ENCODE peak calls at places on chromosomes 11 and 22, in four cellular contexts. U is SK-N-SH, T is K562, S is H1. N is an unnamed sample.

GRCh38 chr11:110362916-110363574 is 66.6 kb upstream of the RDX start:
- DNase-seq in U (no peak), T (no peak), S (no peak), N (no peak)

GRCh38 chr22:22424210-22424800 is 84.2 kb downstream of the ZNF280B start:
- DNase-seq in U (no peak), S (no peak), T (no peak), N (no peak)

GRCh38 chr22:27004434-27004833 is 347.0 kb downstream of the MIAT start:
- DNase-seq in S (no peak), T (peak; percentile 1), U (no peak), N (no peak)

GRCh38 chr11:115759622-115760527 is 255.7 kb upstream of the CADM1 start:
- DNase-seq in U (peak; percentile 61), S (no peak), T (no peak), N (no peak)

GRCh38 chr11:48172818-48173609 is 43.6 kb upstream of the OR4B1 start:
- DNase-seq in T (peak; percentile 75), S (peak; percentile 44), U (peak; percentile 76), N (no peak)

GRCh38 chr22:26428515-26429457 is at the start of gene ASPHD2:
- DNase-seq in S (peak; percentile 9), T (peak; percentile 61), U (peak; percentile 96), N (peak; percentile 81)

GRCh38 chr11:2276280-2276998 is 6.1 kb upstream of the ASCL2 start:
- DNase-seq in T (no peak), S (no peak), U (no peak), N (no peak)

GRCh38 chr11:134254433-134254832 is 1.1 kb downstream of the ACAD8 start:
- DNase-seq in S (no peak), T (no peak), U (no peak), N (no peak)

GRCh38 chr11:67022341-67022933 is 497 bp upstream of the SYT12 start:
- DNase-seq in U (peak; percentile 69), T (no peak), S (no peak), N (no peak)

GRCh38 chr11:26847977-26848376 is 126.1 kb upstream of the SLC5A12 start:
- DNase-seq in S (no peak), T (no peak), U (no peak), N (no peak)

GRCh38 chr11:36214976-36215687 is 74.1 kb downstream of the COMMD9 start:
- DNase-seq in T (no peak), S (no peak), U (no peak), N (no peak)

GRCh38 chr22:42561856-42562255 is 8.1 kb downstream of the SERHL2 start:
- DNase-seq in T (no peak), U (peak; percentile 55), S (no peak), N (no peak)

GRCh38 chr11:12086271-12087074 is 23.9 kb upstream of the MICAL2 start:
- DNase-seq in S (no peak), T (no peak), U (no peak), N (no peak)
- TF ChIP-seq NRF1 in S (no peak), T (no peak), U (no peak), N (no peak)

DNA sequence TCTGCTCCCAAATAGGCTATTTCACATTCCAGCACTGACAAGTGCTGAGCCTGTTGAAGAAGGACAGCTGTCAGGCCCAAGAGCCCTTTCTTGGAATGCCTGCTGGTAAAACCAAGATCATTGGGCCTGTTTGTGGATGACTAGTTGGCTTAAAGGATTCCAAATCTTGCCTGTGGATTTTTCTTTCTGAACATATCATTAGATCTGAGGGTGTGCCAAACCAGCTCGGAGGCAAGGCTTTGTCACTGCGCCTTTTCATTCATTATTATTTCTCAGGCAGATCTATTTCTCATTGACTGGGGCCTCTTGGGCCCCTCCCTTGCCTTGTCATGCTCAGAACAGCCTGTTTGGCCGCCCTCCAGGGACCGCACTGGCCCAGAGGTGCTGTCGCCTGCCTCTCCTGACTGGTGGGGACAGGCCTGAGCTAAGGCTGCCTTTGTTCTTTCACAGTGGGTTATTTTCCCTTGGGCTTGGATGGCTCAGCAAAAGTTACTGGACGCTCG is 222.7 kb upstream of the SESN3 start:
- DNase-seq in U (no peak), T (peak; percentile 88), S (no peak), N (no peak)
- TF ChIP-seq NRF1 in U (no peak), T (peak; percentile 65), S (no peak), N (no peak)

GRCh38 chr11:107780136-107780535 is 68.3 kb upstream of the SLN start:
- DNase-seq in S (no peak), U (no peak), T (no peak), N (no peak)

GRCh38 chr11:107783121-107783520 is 71.3 kb upstream of the SLN start:
- DNase-seq in U (no peak), T (no peak), S (no peak), N (no peak)

GRCh38 chr11:107777094-107777493 is 65.2 kb upstream of the SLN start:
- DNase-seq in U (no peak), T (no peak), S (no peak), N (no peak)

GRCh38 chr11:107778839-107779517 is 67.1 kb upstream of the SLN start:
- DNase-seq in T (no peak), S (no peak), U (no peak), N (no peak)

GRCh38 chr11:107780775-107781174 is 68.9 kb upstream of the SLN start:
- DNase-seq in U (no peak), T (no peak), S (no peak), N (no peak)
- TF ChIP-seq NRF1 in U (no peak), T (no peak), S (no peak), N (no peak)

DNA sequence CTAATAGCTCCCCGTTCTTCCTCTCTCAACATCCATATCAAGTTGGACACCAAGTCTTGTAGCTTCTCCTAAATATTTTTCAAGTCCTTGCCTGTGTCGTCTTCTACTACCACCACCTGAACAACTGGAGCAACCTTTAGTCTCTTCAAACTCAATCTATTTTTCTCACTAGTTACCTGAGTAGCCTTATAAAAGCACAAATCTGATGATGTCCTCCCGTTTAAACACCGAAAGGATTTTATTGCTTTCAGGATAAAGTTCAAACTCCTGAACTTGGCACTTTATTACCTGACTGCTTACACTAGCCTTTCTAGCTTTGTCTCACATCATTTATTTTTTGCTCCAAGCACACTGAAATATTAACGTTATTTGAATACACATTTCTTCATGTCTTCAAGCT is 1.3 kb upstream of the PAK1 start:
- DNase-seq in T (no peak), S (no peak), U (no peak), N (no peak)
- TF ChIP-seq NRF1 in T (no peak), S (no peak), U (no peak), N (no peak)

GRCh38 chr11:72267956-72268617 is 24.1 kb upstream of the PHOX2A start:
- DNase-seq in T (no peak), U (no peak), S (no peak), N (no peak)

GRCh38 chr11:72257551-72257950 is 13.6 kb upstream of the PHOX2A start:
- DNase-seq in S (no peak), U (no peak), T (no peak), N (no peak)

GRCh38 chr11:72259490-72259889 is 15.5 kb upstream of the PHOX2A start:
- DNase-seq in S (no peak), T (no peak), U (no peak), N (no peak)

GRCh38 chr11:72260574-72260973 is 16.6 kb upstream of the PHOX2A start:
- DNase-seq in S (no peak), U (peak; percentile 45), T (no peak), N (no peak)

GRCh38 chr11:72263363-72263762 is 19.4 kb upstream of the PHOX2A start:
- DNase-seq in U (no peak), T (peak; percentile 60), S (no peak), N (no peak)
- TF ChIP-seq NRF1 in U (no peak), T (no peak), S (no peak), N (no peak)

DNA sequence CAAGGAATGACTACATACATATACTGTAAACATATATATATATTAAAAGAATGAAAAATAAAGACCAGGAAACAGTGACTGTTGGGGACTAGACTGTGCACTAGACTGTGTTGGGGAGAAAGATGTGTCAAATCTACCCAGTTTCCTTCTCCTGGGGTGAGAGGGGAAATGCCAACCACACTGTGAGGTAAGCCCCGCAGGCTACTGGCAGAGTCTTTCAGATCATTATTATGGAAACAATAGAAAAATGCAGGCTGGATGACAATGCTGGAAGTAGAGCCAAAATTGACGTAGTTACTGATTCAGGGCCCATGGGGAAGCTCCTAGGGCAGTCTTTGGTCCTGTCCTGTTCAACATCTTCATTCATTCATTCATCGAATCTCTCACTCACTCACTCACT is 101.4 kb downstream of the C11orf58 start:
- DNase-seq in S (no peak), T (no peak), U (no peak), N (no peak)
- TF ChIP-seq NRF1 in S (no peak), T (no peak), U (no peak), N (no peak)